ENCODE peak calls at places on chromosome 22, in seven cellular contexts. X, S, C, Y, A, Z and V are unnamed samples.

GRCh38 chr22:20422965-20423635 is 14.5 kb downstream of the SCARF2 start:
- DNase-seq in C (peak), X (no peak), Y (peak), Z (peak), A (peak), S (no peak), V (no peak)

GRCh38 chr22:24695958-24696511 is 78.5 kb downstream of the PIWIL3 start:
- DNase-seq in C (peak), A (no peak), Y (peak), S (no peak), Z (peak), X (no peak), V (peak)

GRCh38 chr22:38935023-38935422 is 22.4 kb upstream of the APOBEC3A start:
- DNase-seq in S (no peak), A (no peak), C (peak), X (no peak), Z (peak), Y (no peak), V (no peak)

GRCh38 chr22:47340851-47341436 is 578.5 kb downstream of the TBC1D22A start:
- DNase-seq in Z (no peak), Y (no peak), S (no peak), A (peak), C (no peak), X (no peak), V (no peak)

GRCh38 chr22:46710842-46711241 is 27.2 kb downstream of the CERK start:
- DNase-seq in Y (no peak), X (no peak), A (no peak), S (no peak), C (no peak), Z (peak), V (no peak)

GRCh38 chr22:21032037-21032842 is at the start of gene SLC7A4:
- DNase-seq in A (no peak), S (no peak), Z (peak), C (no peak), X (no peak), Y (no peak), V (peak)

GRCh38 chr22:39815882-39816395 is 77.6 kb downstream of the ENTHD1 start:
- DNase-seq in C (no peak), Y (peak), A (no peak), X (no peak), Z (no peak), S (no peak), V (peak)

GRCh38 chr22:19396561-19396933 is 35.0 kb downstream of the HIRA start:
- DNase-seq in Y (no peak), S (no peak), X (no peak), A (no peak), Z (no peak), C (no peak), V (no peak)

GRCh38 chr22:31857247-31857646 is 87.1 kb upstream of the YWHAH start:
- DNase-seq in C (no peak), S (no peak), Y (no peak), X (no peak), A (no peak), Z (no peak), V (peak)

GRCh38 chr22:19173047-19174035 is 5.2 kb downstream of the SLC25A1 start:
- DNase-seq in Y (no peak), A (no peak), Z (no peak), X (no peak), S (peak), C (no peak), V (no peak)

GRCh38 chr22:30212996-30213441 is 33.5 kb downstream of the LIF start:
- DNase-seq in Y (peak), Z (no peak), S (no peak), A (peak), X (no peak), C (no peak), V (no peak)

GRCh38 chr22:30829901-30830550 is 135.4 kb downstream of the OSBP2 start:
- DNase-seq in S (no peak), C (no peak), A (peak), X (no peak), Z (no peak), Y (peak), V (no peak)

GRCh38 chr22:40594924-40595323 is 41.6 kb downstream of the MRTFA start:
- DNase-seq in A (peak), C (no peak), Y (no peak), Z (no peak), X (peak), S (no peak), V (no peak)

GRCh38 chr22:31944700-31945477 is 554 bp downstream of the YWHAH start:
- DNase-seq in X (no peak), S (peak), A (no peak), Z (peak), C (peak), Y (peak), V (peak)

GRCh38 chr22:31753005-31753633 is 700 bp upstream of the DEPDC5 start:
- DNase-seq in C (peak), Y (no peak), Z (peak), A (no peak), S (peak), X (peak), V (peak)

GRCh38 chr22:40666151-40666848 is 13.0 kb upstream of the MCHR1 start:
- DNase-seq in Z (no peak), A (peak), Y (peak), S (no peak), X (no peak), C (peak), V (no peak)

GRCh38 chr22:49964136-49964492 is 3.5 kb downstream of the PIM3 start:
- DNase-seq in S (no peak), X (no peak), C (peak), A (no peak), Z (peak), Y (no peak), V (no peak)
- H3K4me3 ChIP-seq in S (peak), X (no peak), C (peak), A (no peak), Z (peak), Y (peak), V (no peak)

DNA sequence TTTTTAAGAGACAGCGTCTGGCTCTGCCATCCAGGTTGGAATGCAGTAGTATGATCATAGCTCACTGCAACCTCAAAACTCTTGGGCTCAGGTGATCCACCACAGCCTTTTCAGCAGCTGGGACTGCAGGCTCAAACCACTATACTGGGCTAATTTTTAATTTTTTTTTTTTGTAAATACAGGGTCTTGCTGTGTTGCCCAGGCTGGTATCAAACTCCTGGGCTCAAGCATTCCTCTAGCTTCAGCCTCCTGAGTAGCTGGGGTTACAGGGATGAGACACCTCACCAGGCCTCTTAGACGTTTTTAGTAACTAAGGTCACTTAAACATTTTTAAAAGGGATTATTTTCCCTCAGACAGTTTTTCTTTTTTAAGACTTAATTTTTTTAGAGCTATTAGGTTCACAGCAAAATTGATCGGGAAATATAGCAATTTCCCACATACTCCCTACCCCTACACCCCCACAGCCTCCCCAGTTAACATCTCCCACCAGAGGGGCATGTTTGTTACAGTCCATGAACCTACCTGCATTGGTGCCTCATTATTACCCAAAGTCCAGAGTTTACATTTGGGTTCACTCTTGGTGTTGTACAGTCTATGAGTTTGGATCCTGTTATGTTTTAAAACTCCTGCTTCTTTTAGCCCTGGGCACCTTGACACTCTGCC is 3.9 kb downstream of the BCR start:
- DNase-seq in Y (no peak), S (no peak), X (no peak), Z (no peak), C (peak), A (no peak), V (no peak)
- H3K4me3 ChIP-seq in Y (peak), S (peak), X (no peak), Z (no peak), C (peak), A (no peak), V (peak)

DNA sequence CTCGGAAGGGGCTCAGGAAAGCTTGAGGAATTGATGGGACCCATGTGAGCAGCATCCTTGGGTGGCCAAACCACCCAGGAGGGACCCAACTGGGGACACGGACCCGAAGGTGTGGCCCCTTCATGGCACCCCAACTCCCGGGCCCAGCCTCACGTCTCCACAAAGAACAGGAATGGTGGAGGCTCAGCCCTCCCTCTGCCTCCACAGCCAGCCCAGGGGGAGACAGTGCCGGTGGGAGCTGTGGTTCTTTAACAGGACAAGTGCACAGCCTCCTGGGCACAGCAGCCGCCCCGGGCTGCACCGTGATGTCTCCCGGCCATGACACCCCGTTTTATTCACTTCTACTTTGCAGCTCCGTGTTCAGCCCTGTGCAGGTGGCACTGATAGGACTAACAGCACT is 587.2 kb downstream of the BRD1 start:
- DNase-seq in X (no peak), Z (no peak), C (no peak), Y (no peak), S (no peak), A (no peak), V (no peak)
- H3K4me3 ChIP-seq in X (no peak), Z (no peak), C (no peak), Y (no peak), S (no peak), A (no peak), V (no peak)

GRCh38 chr22:17707526-17707925 is 66.7 kb downstream of the BID start:
- DNase-seq in C (no peak), Y (peak), S (no peak), Z (no peak), X (no peak), A (peak), V (no peak)
- H3K4me3 ChIP-seq in C (peak), Y (peak), S (no peak), Z (no peak), X (no peak), A (peak), V (no peak)

GRCh38 chr22:25739659-25740344 is 2.2 kb upstream of the MYO18B start:
- DNase-seq in Z (no peak), C (no peak), S (no peak), A (no peak), X (no peak), Y (no peak), V (no peak)

GRCh38 chr22:25736378-25737011 is 5.5 kb upstream of the MYO18B start:
- DNase-seq in Y (no peak), S (no peak), C (no peak), Z (no peak), A (no peak), X (no peak), V (no peak)

DNA sequence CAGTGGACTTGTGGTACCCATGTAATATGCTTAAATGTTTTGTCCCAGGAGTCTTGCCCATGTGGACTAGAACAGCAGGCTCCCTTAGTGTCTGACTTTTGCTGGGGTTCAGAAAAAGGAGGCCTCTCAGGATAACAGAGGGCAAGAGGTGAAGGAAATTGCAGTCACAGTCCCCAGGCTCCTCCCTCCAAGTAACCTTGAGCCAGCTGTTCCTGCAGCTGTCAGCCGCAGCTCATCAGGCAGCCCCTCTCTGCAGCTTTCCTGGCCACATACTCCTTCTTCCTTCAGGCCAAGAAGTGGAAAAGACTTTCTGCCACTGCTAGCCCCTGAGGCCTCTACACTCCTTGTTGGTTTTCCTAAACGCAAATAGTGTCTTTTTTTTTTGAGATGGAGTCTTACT is 6.3 kb upstream of the MYO18B start:
- DNase-seq in Y (no peak), Z (no peak), X (no peak), S (no peak), A (no peak), C (no peak), V (no peak)
- H3K4me3 ChIP-seq in Y (no peak), Z (no peak), X (no peak), S (no peak), A (no peak), C (no peak), V (no peak)

GRCh38 chr22:37213941-37214340 is 1.7 kb upstream of the SSTR3 start:
- DNase-seq in Z (peak), C (no peak), X (no peak), S (no peak), A (no peak), Y (no peak), V (no peak)

GRCh38 chr22:37211075-37211852 is 1.0 kb downstream of the SSTR3 start:
- DNase-seq in C (no peak), X (no peak), Y (no peak), S (no peak), A (no peak), Z (no peak), V (no peak)

GRCh38 chr22:37211853-37212173 is 464 bp downstream of the SSTR3 start:
- DNase-seq in Y (no peak), C (no peak), S (no peak), A (no peak), Z (no peak), X (no peak), V (no peak)

GRCh38 chr22:37213218-37213855 is 1.1 kb upstream of the SSTR3 start:
- DNase-seq in S (no peak), X (no peak), Z (no peak), C (no peak), Y (no peak), A (no peak), V (no peak)

DNA sequence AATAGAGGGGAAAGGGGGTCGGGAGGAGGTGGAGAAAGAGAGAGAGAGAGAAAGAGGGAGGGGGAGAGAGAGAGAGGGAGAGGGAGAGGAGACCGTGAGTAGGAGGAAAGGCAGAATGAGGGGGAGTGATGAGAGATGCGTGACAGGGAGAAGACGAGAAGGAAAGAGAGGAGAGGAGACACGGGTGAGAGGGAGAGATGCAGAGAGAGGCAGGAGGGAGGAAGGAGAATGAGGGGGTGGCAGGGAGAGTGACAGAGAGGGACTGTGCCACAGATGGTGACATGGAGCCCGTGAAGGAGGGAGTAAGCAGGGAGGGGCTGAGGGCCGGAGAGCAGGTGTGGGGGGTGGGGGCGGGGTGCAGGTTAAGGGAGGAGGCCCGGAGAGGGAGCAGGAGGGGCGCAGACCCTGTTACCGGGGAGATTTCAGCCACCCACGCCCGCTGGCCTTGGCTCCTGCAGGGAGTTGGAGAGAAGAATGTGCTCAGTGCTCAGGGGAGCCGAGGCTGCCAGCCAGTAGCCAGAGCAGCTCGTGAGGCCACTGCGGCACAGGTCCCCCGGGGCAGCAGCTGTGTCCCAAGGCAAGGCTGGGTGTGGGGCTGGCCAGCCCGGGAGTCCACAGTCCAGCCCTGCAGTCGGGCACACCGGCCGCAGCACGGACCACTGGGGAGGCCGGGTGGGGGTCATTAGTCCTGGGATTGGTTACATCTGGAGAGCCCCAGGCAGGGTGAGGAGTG is at the start of gene SSTR3:
- DNase-seq in S (no peak), Y (no peak), A (no peak), C (no peak), Z (no peak), X (no peak), V (peak)
- H3K4me3 ChIP-seq in S (no peak), Y (no peak), A (no peak), C (no peak), Z (no peak), X (no peak), V (peak)

GRCh38 chr22:45202333-45203149 is 38.2 kb downstream of the KIAA0930 start:
- DNase-seq in X (peak), Y (no peak), A (no peak), C (no peak), S (no peak), Z (peak), V (no peak)
- H3K4me3 ChIP-seq in X (no peak), Y (no peak), A (no peak), C (no peak), S (no peak), Z (no peak), V (no peak)

GRCh38 chr22:37103696-37104452 is 5.6 kb downstream of the TMPRSS6 start:
- DNase-seq in Z (no peak), X (no peak), Y (no peak), S (no peak), A (no peak), C (no peak), V (no peak)
- H3K4me3 ChIP-seq in Z (no peak), X (no peak), Y (no peak), S (no peak), A (no peak), C (no peak), V (no peak)

DNA sequence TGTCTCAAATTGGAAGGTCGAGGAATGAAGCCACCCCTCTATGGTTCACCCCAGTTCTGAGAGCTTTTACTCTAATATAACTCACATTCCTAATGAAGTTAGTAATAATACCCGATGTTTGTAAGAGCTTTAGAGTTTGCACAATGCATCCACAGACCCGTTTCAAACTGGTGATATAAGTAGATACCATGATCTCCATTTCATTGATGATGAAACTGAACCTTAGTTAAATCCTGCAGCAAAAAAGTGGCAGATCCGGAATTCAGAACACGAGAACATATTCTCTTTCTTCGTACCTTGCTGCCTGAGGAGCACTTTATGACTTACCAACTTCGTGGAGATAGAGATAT is 757 bp upstream of the RBFOX2 start:
- DNase-seq in X (no peak), A (no peak), Z (no peak), Y (no peak), C (no peak), S (no peak), V (no peak)
- H3K4me3 ChIP-seq in X (peak), A (peak), Z (peak), Y (peak), C (peak), S (peak), V (peak)

GRCh38 chr22:28802595-28803087 is 2.3 kb upstream of the XBP1 start:
- DNase-seq in Y (no peak), A (no peak), S (peak), Z (no peak), X (no peak), C (no peak), V (no peak)
- H3K4me3 ChIP-seq in Y (no peak), A (no peak), S (no peak), Z (no peak), X (no peak), C (peak), V (no peak)